ENCODE peak calls at places on chromosomes 6 and 20, in seven cellular contexts. R is astrocyte of the hippocampus, T is activated T-cell treated with anti-CD3 and anti-CD28 coated beads for 1 hour, O is GM12865, N is mesendoderm, G is neural crest cell, A is hepatic stellate cell. L is an unnamed sample.

GRCh38 chr20:25739615-25740320 is 43.1 kb upstream of the ZNF337 start:
- DNase-seq in N (no peak), T (no peak), R (no peak), O (no peak), A (no peak), G (no peak), L (no peak)

GRCh38 chr6:87558446-87558845 is 31.3 kb downstream of the RARS2 start:
- DNase-seq in O (no peak), R (peak; percentile 16), G (no peak), A (no peak), T (no peak), N (no peak), L (peak; percentile 69)

GRCh38 chr20:17505664-17506517 is 25.3 kb downstream of the BFSP1 start:
- DNase-seq in O (no peak), G (no peak), R (peak; percentile 19), N (peak; percentile 15), A (peak; percentile 51), T (no peak), L (no peak)

GRCh38 chr20:3696200-3696599 is 14.4 kb upstream of the ADAM33 start:
- DNase-seq in A (no peak), T (no peak), R (no peak), G (no peak), N (peak; percentile 40), O (peak; percentile 27), L (no peak)

GRCh38 chr6:169752074-169752623 is 727 bp downstream of the ERMARD start:
- DNase-seq in R (no peak), G (no peak), A (no peak), O (peak; percentile 15), N (peak; percentile 79), T (no peak), L (no peak)

GRCh38 chr6:17013701-17014100 is 88.1 kb upstream of the STMND1 start:
- DNase-seq in R (peak; percentile 55), T (no peak), G (no peak), N (no peak), O (no peak), A (peak; percentile 81), L (no peak)

GRCh38 chr20:31505903-31506302 is 8.3 kb upstream of the HM13 start:
- DNase-seq in N (no peak), R (no peak), G (no peak), T (no peak), O (no peak), A (no peak), L (no peak)

GRCh38 chr6:33428219-33428890 is 8.5 kb downstream of the SYNGAP1 start:
- DNase-seq in T (no peak), A (peak; percentile 77), N (peak; percentile 83), R (peak; percentile 17), O (peak; percentile 65), G (no peak), L (no peak)

GRCh38 chr20:59050437-59050836 is 7.9 kb upstream of the PRELID3B start:
- DNase-seq in O (no peak), N (no peak), G (no peak), T (no peak), R (no peak), A (no peak), L (no peak)

GRCh38 chr6:39884696-39885095 is 49.6 kb downstream of the MOCS1 start:
- DNase-seq in R (peak; percentile 79), G (no peak), T (no peak), N (no peak), A (peak; percentile 83), O (no peak), L (peak; percentile 25)

GRCh38 chr6:48426636-48427035 is 315.6 kb upstream of the PTCHD4 start:
- DNase-seq in O (no peak), R (peak; percentile 71), N (no peak), A (no peak), T (no peak), G (no peak), L (peak; percentile 35)

GRCh38 chr6:25181923-25182322 is 97.3 kb upstream of the CARMIL1 start:
- DNase-seq in A (no peak), T (no peak), N (peak; percentile 19), R (peak; percentile 30), G (no peak), O (no peak), L (no peak)

GRCh38 chr6:28657756-28658465 is 132.2 kb downstream of the GPX5 start:
- DNase-seq in O (peak; percentile 78), A (peak; percentile 70), G (peak; percentile 65), R (peak; percentile 71), N (peak; percentile 74), T (peak; percentile 14), L (peak; percentile 75)

GRCh38 chr6:159693128-159693893 is at the start of gene SOD2:
- DNase-seq in O (peak; percentile 90), N (peak; percentile 92), G (peak; percentile 80), A (peak; percentile 88), R (peak; percentile 92), T (peak; percentile 71), L (peak; percentile 81)

GRCh38 chr20:53412600-53413187 is 180.9 kb downstream of the ZNF217 start:
- DNase-seq in O (no peak), T (no peak), N (peak; percentile 58), R (no peak), G (no peak), A (no peak), L (no peak)

GRCh38 chr6:75206338-75207210 is 721 bp upstream of the COL12A1 start:
- DNase-seq in A (peak; percentile 61), R (peak; percentile 64), O (no peak), N (peak; percentile 33), T (no peak), G (no peak), L (no peak)

GRCh38 chr6:159317430-159317829 is 148.2 kb downstream of the FNDC1 start:
- DNase-seq in R (no peak), G (no peak), T (no peak), A (no peak), N (no peak), O (no peak), L (no peak)

GRCh38 chr6:3468585-3468984 is 11.7 kb upstream of the SLC22A23 start:
- DNase-seq in R (no peak), T (no peak), O (no peak), N (no peak), G (no peak), A (no peak), L (no peak)

GRCh38 chr6:77813090-77813489 is 160.3 kb downstream of the MEI4 start:
- DNase-seq in N (no peak), R (no peak), O (no peak), T (no peak), G (no peak), A (no peak), L (no peak)

GRCh38 chr6:24809728-24810127 is 11.0 kb upstream of the ARMH2 start:
- DNase-seq in T (no peak), N (no peak), O (no peak), G (no peak), R (no peak), A (no peak), L (no peak)

GRCh38 chr6:45626087-45626891 is 248.6 kb upstream of the SUPT3H start:
- DNase-seq in N (no peak), O (peak; percentile 9), G (no peak), T (no peak), R (peak; percentile 91), A (no peak), L (peak; percentile 56)

GRCh38 chr20:1569417-1569861 is 11.9 kb upstream of the SIRPD start:
- DNase-seq in O (no peak), R (no peak), A (no peak), N (no peak), G (no peak), T (no peak), L (no peak)

GRCh38 chr20:50788868-50789125 is 6.1 kb upstream of the BCAS4 start:
- DNase-seq in G (no peak), N (no peak), T (no peak), R (no peak), O (no peak), A (no peak), L (no peak)

GRCh38 chr6:145705561-145705960 is 29.8 kb downstream of the EPM2A start:
- DNase-seq in R (no peak), G (no peak), N (no peak), T (no peak), A (no peak), O (no peak), L (no peak)

GRCh38 chr20:36401336-36401735 is 95.2 kb downstream of the DLGAP4 start:
- DNase-seq in R (no peak), O (no peak), A (no peak), N (no peak), T (no peak), G (no peak), L (no peak)

GRCh38 chr6:135128268-135128914 is 52.7 kb upstream of the MYB start:
- DNase-seq in R (peak; percentile 15), N (no peak), A (no peak), G (no peak), O (peak; percentile 81), T (peak; percentile 19), L (no peak)

GRCh38 chr6:53461041-53461656 is 83.8 kb downstream of the GCLC start:
- DNase-seq in R (no peak), N (no peak), G (no peak), T (no peak), A (no peak), O (peak; percentile 55), L (no peak)

GRCh38 chr6:153790048-153790447 is 249.0 kb upstream of the OPRM1 start:
- DNase-seq in N (peak; percentile 62), O (no peak), G (no peak), R (peak; percentile 64), T (no peak), A (peak; percentile 54), L (peak; percentile 62)

GRCh38 chr20:25008388-25009217 is 16.1 kb upstream of the APMAP start:
- DNase-seq in R (no peak), G (no peak), O (no peak), T (no peak), N (no peak), A (no peak), L (peak; percentile 28)

GRCh38 chr20:17612287-17612974 is 42.6 kb downstream of the DSTN start:
- DNase-seq in T (no peak), N (no peak), O (no peak), G (no peak), A (peak; percentile 83), R (peak; percentile 54), L (peak; percentile 78)

GRCh38 chr6:57021086-57021720 is 25.3 kb upstream of the KIAA1586 start:
- DNase-seq in A (peak; percentile 30), O (peak; percentile 58), R (peak; percentile 60), G (no peak), N (peak; percentile 68), T (no peak), L (peak; percentile 39)

GRCh38 chr6:3263091-3263490 is 4.3 kb downstream of the PSMG4 start:
- DNase-seq in T (no peak), N (no peak), A (no peak), G (no peak), R (no peak), O (no peak), L (no peak)

GRCh38 chr6:138508676-138508988 is 9.3 kb upstream of the NHSL1 start:
- DNase-seq in A (no peak), T (no peak), R (no peak), G (no peak), O (no peak), N (no peak), L (no peak)

GRCh38 chr20:63151554-63152321 is 64.2 kb downstream of the YTHDF1 start:
- DNase-seq in G (no peak), O (no peak), N (no peak), R (no peak), T (no peak), A (peak; percentile 72), L (no peak)

GRCh38 chr6:130632288-130632687 is 194.9 kb upstream of the SMLR1 start:
- DNase-seq in A (no peak), R (no peak), N (no peak), O (no peak), T (no peak), G (no peak), L (no peak)

GRCh38 chr20:40999841-41000240 is 28.8 kb upstream of the TOP1 start:
- DNase-seq in O (no peak), R (no peak), A (no peak), N (no peak), T (no peak), G (no peak), L (no peak)

GRCh38 chr20:11373391-11373790 is 544.3 kb upstream of the BTBD3 start:
- DNase-seq in N (no peak), T (no peak), O (peak; percentile 74), A (no peak), R (peak; percentile 79), G (no peak), L (no peak)

GRCh38 chr20:63775096-63775978 is 35.8 kb downstream of the SLC2A4RG start:
- DNase-seq in A (no peak), G (peak; percentile 85), N (peak; percentile 85), R (peak; percentile 87), O (no peak), T (peak; percentile 16), L (no peak)

L was measured in SJSA1.